ENCODE peak calls at places on chromosomes 4 and X, in seven cellular contexts. Z is mesenchymal stem cell, F is IMR-90, G is neuronal stem cell, K is H1, C is H9, U is trophoblast cell. R is an unnamed sample.

GRCh38 chr4:124454772-124455270 is 257.7 kb downstream of the ANKRD50 start:
- DNase-seq in Z (no peak), C (no peak), G (no peak), U (peak; percentile 92), F (no peak), K (no peak), R (no peak)

GRCh38 chrX:103488332-103488731 is 31.0 kb downstream of the RAB40A start:
- DNase-seq in F (no peak), Z (peak; percentile 25), K (no peak), C (no peak), U (peak; percentile 18), G (no peak), R (peak; percentile 28)

GRCh38 chr4:101597204-101597603 is 193.3 kb upstream of the BANK1 start:
- DNase-seq in F (no peak), K (no peak), Z (no peak), U (peak; percentile 30), G (no peak), C (no peak), R (peak; percentile 18)

GRCh38 chrX:108270280-108270679 is 167.9 kb downstream of the COL4A6 start:
- DNase-seq in C (no peak), Z (peak; percentile 7), U (peak; percentile 12), K (no peak), F (no peak), G (no peak), R (no peak)

GRCh38 chr4:153747406-153747805 is 12.4 kb downstream of the RNF175 start:
- DNase-seq in C (no peak), Z (no peak), U (no peak), K (no peak), F (no peak), G (no peak), R (no peak)

GRCh38 chr4:137310156-137310555 is 222.1 kb downstream of the PCDH18 start:
- DNase-seq in F (peak; percentile 4), U (no peak), G (no peak), C (no peak), Z (no peak), K (no peak), R (peak; percentile 5)

GRCh38 chrX:9339603-9340569 is 125.0 kb upstream of the TBL1X start:
- DNase-seq in C (no peak), Z (peak; percentile 45), U (no peak), K (no peak), G (no peak), F (no peak), R (no peak)

GRCh38 chr4:173766231-173766630 is 236.2 kb upstream of the HAND2 start:
- DNase-seq in C (no peak), G (no peak), K (no peak), F (peak; percentile 19), U (no peak), Z (peak; percentile 64), R (no peak)

GRCh38 chr4:148574502-148574901 is 132.3 kb upstream of the NR3C2 start:
- DNase-seq in K (no peak), Z (no peak), U (peak; percentile 98), C (no peak), F (peak; percentile 72), G (no peak), R (peak; percentile 63)

GRCh38 chrX:9864011-9864410 is 77.8 kb downstream of the SHROOM2 start:
- DNase-seq in K (no peak), C (no peak), Z (no peak), U (peak; percentile 88), G (no peak), F (no peak), R (peak; percentile 84)

GRCh38 chr4:17722361-17722710 is 59.1 kb downstream of the FAM184B start:
- DNase-seq in C (no peak), G (no peak), Z (no peak), F (no peak), U (no peak), K (peak; percentile 46), R (no peak)

GRCh38 chr4:3241905-3242304 is 7.1 kb upstream of the MSANTD1 start:
- DNase-seq in K (no peak), U (no peak), Z (peak; percentile 80), C (no peak), F (peak; percentile 89), G (no peak), R (no peak)

DNA sequence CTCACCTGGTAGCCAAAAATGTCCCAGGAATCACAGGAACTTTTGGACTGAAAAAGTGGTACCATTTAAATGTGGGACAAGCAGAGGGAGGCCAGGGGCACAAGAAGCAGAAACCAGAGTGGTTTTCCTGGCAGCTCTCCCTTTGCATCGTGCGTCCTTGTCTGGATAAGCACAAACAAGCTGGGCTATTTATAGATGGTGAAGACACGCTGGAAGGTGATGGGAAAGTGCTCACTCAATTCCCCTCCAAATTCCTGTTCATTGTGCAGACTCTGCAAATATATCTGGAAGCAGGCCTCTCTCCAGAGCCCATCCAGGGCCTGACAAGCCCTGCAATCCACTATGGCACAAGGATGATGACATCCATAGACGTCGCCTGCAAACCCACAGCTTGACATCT is 63.6 kb upstream of the MAP3K15 start:
- DNase-seq in Z (peak; percentile 12), C (no peak), U (no peak), K (no peak), F (no peak), G (no peak), R (no peak)
- H2AK5ac ChIP-seq in Z (no peak overlapping the region), C (no peak overlapping the region), U (no peak overlapping the region), K (no peak overlapping the region), F (no peak overlapping the region), G (no peak overlapping the region), R (no peak overlapping the region)

GRCh38 chr4:7032591-7032990 is 10.6 kb upstream of the TADA2B start:
- DNase-seq in Z (peak; percentile 69), U (no peak), G (no peak), C (no peak), F (no peak), K (no peak), R (no peak)
- H3K4me2 ChIP-seq in Z (no peak overlapping the region), U (no peak overlapping the region), G (no peak overlapping the region), C (no peak overlapping the region), F (no peak overlapping the region), K (no peak overlapping the region), R (no peak overlapping the region)

GRCh38 chr4:6294705-6295421 is 25.2 kb downstream of the WFS1 start:
- DNase-seq in U (no peak), C (no peak), K (no peak), F (no peak), Z (no peak), G (no peak), R (no peak)
- H2AK5ac ChIP-seq in U (no peak overlapping the region), C (no peak overlapping the region), K (no peak overlapping the region), F (no peak overlapping the region), Z (no peak overlapping the region), G (no peak overlapping the region), R (no peak overlapping the region)

DNA sequence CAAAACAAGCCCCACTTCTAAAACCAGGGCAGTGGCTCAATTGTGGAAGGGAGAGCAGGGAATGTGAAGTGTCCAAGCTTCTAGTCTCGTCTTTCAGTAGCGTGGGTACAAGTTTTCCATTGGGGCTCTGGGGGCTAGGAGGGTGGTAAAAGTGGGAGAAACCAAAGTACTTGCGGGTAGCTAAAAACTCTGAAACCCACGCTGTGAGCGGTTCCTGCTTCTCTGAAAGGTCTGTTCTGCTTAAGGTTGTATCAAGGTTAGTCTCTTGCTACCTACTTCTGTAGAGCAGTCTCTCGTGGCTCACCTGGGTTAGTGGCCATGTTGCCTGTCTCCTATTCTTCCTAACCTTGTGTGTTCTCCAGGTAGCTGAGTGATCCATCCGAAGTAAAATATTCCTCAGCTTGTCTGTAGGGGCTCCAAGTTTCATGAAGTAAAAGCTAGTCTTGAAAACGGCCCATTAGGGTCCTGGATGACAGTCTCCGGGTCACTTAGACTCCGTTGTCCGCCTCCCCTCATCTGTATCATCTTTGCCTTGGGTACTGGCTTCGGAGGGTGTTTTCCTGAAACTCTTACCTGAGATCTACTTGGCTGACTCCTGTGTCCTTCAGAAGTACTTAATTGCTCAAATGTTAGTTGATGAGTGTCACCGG is 1.9 kb upstream of the WDR1 start:
- DNase-seq in C (no peak), U (no peak), K (no peak), F (no peak), Z (no peak), G (no peak), R (no peak)
- H3K4me2 ChIP-seq in C (no peak overlapping the region), U (no peak overlapping the region), K (peak overlapping the region; percentile 98), F (no peak overlapping the region), Z (no peak overlapping the region), G (no peak overlapping the region), R (no peak overlapping the region)

R was measured in mesendoderm.